ENCODE peak calls at places on chromosome 5, in five cellular contexts. X is mesothelial cell of epicardium, W is AG09309, V is endothelial cell, M is fibroblast of the aortic adventitia. J is an unnamed sample.

GRCh38 chr5:142664634-142665033 is 21.3 kb downstream of the FGF1 start:
- DNase-seq in V (no peak), M (no peak), W (no peak), X (no peak), J (no peak)

GRCh38 chr5:151085517-151086031 is 4.7 kb upstream of the TNIP1 start:
- DNase-seq in M (peak; percentile 74), X (no peak), V (no peak), W (no peak), J (no peak)

GRCh38 chr5:16568875-16569580 is 47.8 kb downstream of the RETREG1 start:
- DNase-seq in M (no peak), X (no peak), V (no peak), W (no peak), J (no peak)

GRCh38 chr5:110070836-110071235 is 381.1 kb downstream of the MAN2A1 start:
- DNase-seq in V (no peak), W (no peak), X (no peak), M (no peak), J (no peak)

GRCh38 chr5:67119010-67119409 is 77.6 kb downstream of the CD180 start:
- DNase-seq in W (no peak), X (no peak), V (no peak), M (no peak), J (no peak)

GRCh38 chr5:60810438-60811085 is 33.5 kb downstream of the ELOVL7 start:
- DNase-seq in M (peak; percentile 13), W (no peak), V (no peak), X (no peak), J (no peak)

GRCh38 chr5:151517122-151517920 is 69.9 kb downstream of the SLC36A1 start:
- DNase-seq in M (no peak), W (no peak), V (no peak), X (no peak), J (no peak)

GRCh38 chr5:35466746-35467145 is 150.9 kb upstream of the SPEF2 start:
- DNase-seq in V (no peak), X (no peak), W (no peak), M (no peak), J (no peak)

GRCh38 chr5:93622240-93622885 is 39.3 kb downstream of the NR2F1 start:
- DNase-seq in M (no peak), W (peak; percentile 53), X (no peak), V (no peak), J (no peak)

GRCh38 chr5:65862384-65862783 is 64.0 kb upstream of the ERBIN start:
- DNase-seq in W (no peak), X (no peak), M (peak; percentile 33), V (no peak), J (no peak)

GRCh38 chr5:23216345-23216744 is 291.1 kb upstream of the PRDM9 start:
- DNase-seq in M (no peak), W (no peak), X (no peak), V (no peak), J (no peak)

GRCh38 chr5:57191163-57191562 is 17.3 kb downstream of the GPBP1 start:
- DNase-seq in V (no peak), M (no peak), X (no peak), W (no peak), J (no peak)

GRCh38 chr5:113218906-113219517 is 215.8 kb downstream of the TSSK1B start:
- DNase-seq in W (no peak), V (no peak), M (no peak), X (no peak), J (no peak)

GRCh38 chr5:173920024-173920753 is 32.0 kb downstream of the CPEB4 start:
- DNase-seq in X (no peak), M (peak; percentile 22), V (no peak), W (no peak), J (no peak)

GRCh38 chr5:122465086-122465485 is 153.0 kb downstream of the SNCAIP start:
- DNase-seq in V (no peak), M (no peak), X (no peak), W (no peak), J (no peak)

GRCh38 chr5:131550606-131551005 is 84.4 kb downstream of the RAPGEF6 start:
- DNase-seq in W (no peak), V (no peak), X (no peak), M (no peak), J (no peak)

GRCh38 chr5:170353011-170353890 is 35.9 kb downstream of the KCNMB1 start:
- DNase-seq in M (no peak), V (no peak), X (no peak), W (no peak), J (no peak)

GRCh38 chr5:113380299-113381014 is 54.3 kb downstream of the TSSK1B start:
- DNase-seq in X (no peak), M (peak; percentile 28), V (no peak), W (no peak), J (no peak)

GRCh38 chr5:3661755-3662296 is 66.2 kb downstream of the IRX1 start:
- DNase-seq in M (no peak), X (no peak), W (no peak), V (no peak), J (no peak)

GRCh38 chr5:83077662-83078261 is 415 bp downstream of the XRCC4 start:
- DNase-seq in M (no peak), V (peak; percentile 23), W (no peak), X (no peak), J (no peak)

GRCh38 chr5:110386782-110387181 is 339.7 kb downstream of the TMEM232 start:
- DNase-seq in M (peak; percentile 2), X (no peak), W (no peak), V (no peak), J (no peak)

GRCh38 chr5:137040641-137041340 is 458.3 kb downstream of the SPOCK1 start:
- DNase-seq in W (no peak), M (peak; percentile 15), V (no peak), X (no peak), J (no peak)

GRCh38 chr5:43729846-43730478 is 127.0 kb downstream of the NNT start:
- DNase-seq in V (no peak), M (peak; percentile 76), W (peak; percentile 11), X (no peak), J (no peak)

GRCh38 chr5:61933787-61934626 is 372.0 kb upstream of the KIF2A start:
- DNase-seq in M (peak; percentile 50), V (peak; percentile 74), W (no peak), X (no peak), J (peak; percentile 62)

GRCh38 chr5:62317810-62318209 is 11.8 kb downstream of the KIF2A start:
- DNase-seq in X (no peak), M (no peak), V (no peak), W (no peak), J (no peak)

GRCh38 chr5:68112658-68113057 is 102.9 kb upstream of the PIK3R1 start:
- DNase-seq in X (no peak), V (no peak), M (no peak), W (no peak), J (no peak)

GRCh38 chr5:90113108-90113507 is 296.4 kb downstream of the CETN3 start:
- DNase-seq in V (no peak), W (no peak), X (no peak), M (no peak), J (no peak)

GRCh38 chr5:90112293-90112692 is 297.3 kb downstream of the CETN3 start:
- DNase-seq in V (no peak), M (no peak), X (no peak), W (no peak), J (no peak)

GRCh38 chr5:90111354-90112070 is 298.0 kb downstream of the CETN3 start:
- DNase-seq in W (no peak), M (peak; percentile 86), X (no peak), V (no peak), J (no peak)

DNA sequence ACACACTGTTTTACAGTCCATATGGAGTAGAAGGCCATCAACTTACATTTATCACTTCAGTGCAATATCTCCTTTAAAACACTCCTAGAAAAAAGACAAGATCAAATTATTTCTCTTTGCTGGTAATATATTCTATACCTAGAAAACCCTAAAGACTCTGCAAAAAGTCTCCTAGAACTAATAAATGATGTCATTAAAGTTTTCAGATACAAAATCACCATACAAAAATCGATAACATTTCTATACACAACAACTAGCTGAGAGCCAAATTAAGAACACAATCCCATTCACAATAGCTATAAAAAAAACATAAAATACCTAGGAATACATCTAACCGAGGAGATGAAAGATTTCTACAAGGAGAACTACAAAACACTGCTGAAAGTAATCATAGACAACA is 300.3 kb downstream of the CETN3 start:
- DNase-seq in M (no peak), V (no peak), X (no peak), W (no peak), J (no peak)
- TF ChIP-seq CTCF in M (no peak), V (no peak), X (no peak), W (no peak), J (no peak)

DNA sequence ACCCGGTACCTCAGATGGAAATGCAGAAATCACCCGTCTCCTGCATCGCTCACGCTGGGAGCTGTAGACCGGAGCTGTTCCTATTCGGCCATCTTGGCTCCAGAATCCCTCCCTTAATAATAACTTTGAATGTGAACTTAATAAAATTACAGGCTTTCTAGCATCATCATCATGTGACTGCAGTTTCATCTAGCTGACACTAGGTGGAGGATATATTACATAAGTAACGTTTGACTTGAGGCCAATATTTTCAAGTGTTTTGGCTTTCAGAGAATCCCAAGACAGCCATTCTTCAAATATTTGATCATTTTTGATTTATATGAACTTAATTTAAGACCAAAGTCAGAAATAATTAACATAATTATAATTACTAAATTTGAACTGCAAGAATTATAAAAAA is 474.9 kb upstream of the CDH10 start:
- DNase-seq in X (no peak), V (no peak), M (no peak), W (no peak), J (no peak)
- TF ChIP-seq CTCF in X (peak; percentile 64), V (peak; percentile 69), M (peak; percentile 15), W (no peak), J (peak; percentile 67)

GRCh38 chr5:133977858-133978257 is 9.4 kb upstream of the C5orf15 start:
- DNase-seq in X (no peak), V (no peak), M (peak; percentile 74), W (peak; percentile 42), J (no peak)

GRCh38 chr5:133983674-133984073 is 15.2 kb upstream of the C5orf15 start:
- DNase-seq in W (no peak), V (no peak), X (no peak), M (no peak), J (no peak)

GRCh38 chr5:133978943-133979342 is 10.5 kb upstream of the C5orf15 start:
- DNase-seq in W (no peak), X (no peak), V (no peak), M (no peak), J (no peak)

GRCh38 chr5:133980652-133981051 is 12.2 kb upstream of the C5orf15 start:
- DNase-seq in X (no peak), V (no peak), M (no peak), W (no peak), J (no peak)

GRCh38 chr5:133981714-133982113 is 13.3 kb upstream of the C5orf15 start:
- DNase-seq in M (no peak), V (no peak), W (no peak), X (no peak), J (no peak)
- TF ChIP-seq CTCF in M (no peak), V (no peak), W (no peak), X (no peak), J (no peak)

DNA sequence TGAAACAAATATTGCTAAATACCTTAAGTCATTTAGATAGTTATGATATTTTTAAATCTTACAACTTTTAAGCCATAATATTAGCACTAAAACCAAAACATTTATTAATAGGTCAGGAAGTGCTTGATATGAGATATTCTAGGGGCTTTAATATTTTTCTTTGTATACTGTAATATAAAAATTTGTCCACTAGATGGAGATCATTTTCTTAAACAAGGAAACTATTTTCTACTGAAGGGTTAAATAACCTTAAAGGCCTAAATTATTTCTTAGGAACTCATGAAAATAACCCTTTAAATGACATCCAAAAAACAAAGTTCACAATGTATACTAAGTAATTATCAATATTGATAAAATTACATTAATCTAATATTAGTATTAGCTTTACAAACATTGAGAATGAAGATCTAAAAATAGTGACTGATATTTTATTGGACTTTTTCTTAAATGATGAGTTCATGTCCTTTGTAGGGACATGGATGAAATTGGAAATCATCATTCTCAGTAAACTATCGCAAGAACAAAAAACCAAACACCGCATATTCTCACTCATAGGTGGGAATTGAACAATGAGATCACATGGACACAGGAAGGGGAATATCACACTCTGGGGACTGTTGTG is 635.7 kb downstream of the RAB3C start:
- DNase-seq in W (no peak), V (no peak), M (peak; percentile 15), X (no peak), J (no peak)
- TF ChIP-seq CTCF in W (no peak), V (peak; percentile 74), M (peak; percentile 32), X (peak; percentile 82), J (peak; percentile 70)

J was measured in neural crest cell.